ENCODE peak calls at places on chromosomes 11 and 22, in four cellular contexts. One of them, this sample, is unnamed.

GRCh38 chr11:134762248-134763029 is 350.4 kb upstream of the B3GAT1 start:
- DNase-seq in HTR-8/SVneo: no peak
- DNase-seq in stimulated activated naive CD4-positive, alpha-beta T cell: no peak
- DNase-seq in NCI-H1092: no peak
- DNase-seq in this sample: no peak

GRCh38 chr11:119066481-119066880 is 1.1 kb upstream of the VPS11 start:
- DNase-seq in HTR-8/SVneo: no peak
- DNase-seq in NCI-H1092: no peak
- DNase-seq in stimulated activated naive CD4-positive, alpha-beta T cell: no peak
- DNase-seq in this sample: no peak

GRCh38 chr22:19859861-19860510 is 5.3 kb upstream of the GNB1L start:
- DNase-seq in NCI-H1092: no peak
- DNase-seq in stimulated activated naive CD4-positive, alpha-beta T cell: no peak
- DNase-seq in HTR-8/SVneo: no peak
- DNase-seq in this sample: no peak

GRCh38 chr22:26568207-26568706 is 21.7 kb downstream of the TPST2 start:
- DNase-seq in stimulated activated naive CD4-positive, alpha-beta T cell: no peak
- DNase-seq in HTR-8/SVneo: no peak
- DNase-seq in NCI-H1092: no peak
- DNase-seq in this sample: no peak

GRCh38 chr22:25113316-25113721 is 86.3 kb upstream of the CRYBB3 start:
- DNase-seq in stimulated activated naive CD4-positive, alpha-beta T cell: peak
- DNase-seq in NCI-H1092: no peak
- DNase-seq in HTR-8/SVneo: no peak
- DNase-seq in this sample: peak

GRCh38 chr11:8610532-8611116 is 16.6 kb upstream of the STK33 start:
- DNase-seq in HTR-8/SVneo: no peak
- DNase-seq in NCI-H1092: peak
- DNase-seq in stimulated activated naive CD4-positive, alpha-beta T cell: no peak
- DNase-seq in this sample: peak

GRCh38 chr22:26907366-26907765 is 250.0 kb downstream of the MIAT start:
- DNase-seq in HTR-8/SVneo: no peak
- DNase-seq in stimulated activated naive CD4-positive, alpha-beta T cell: no peak
- DNase-seq in NCI-H1092: no peak
- DNase-seq in this sample: no peak

GRCh38 chr11:75174781-75175370 is 24.0 kb downstream of the SLCO2B1 start:
- DNase-seq in NCI-H1092: no peak
- DNase-seq in HTR-8/SVneo: no peak
- DNase-seq in stimulated activated naive CD4-positive, alpha-beta T cell: no peak
- DNase-seq in this sample: no peak

GRCh38 chr11:34631737-34632104 is 10.8 kb downstream of the EHF start:
- DNase-seq in NCI-H1092: peak
- DNase-seq in HTR-8/SVneo: no peak
- DNase-seq in stimulated activated naive CD4-positive, alpha-beta T cell: no peak
- DNase-seq in this sample: peak

GRCh38 chr22:20748820-20749428 is 25.0 kb upstream of the SERPIND1 start:
- DNase-seq in HTR-8/SVneo: no peak
- DNase-seq in stimulated activated naive CD4-positive, alpha-beta T cell: no peak
- DNase-seq in NCI-H1092: no peak
- DNase-seq in this sample: no peak

GRCh38 chr11:26944866-26945664 is 48.8 kb upstream of the FIBIN start:
- DNase-seq in NCI-H1092: no peak
- DNase-seq in stimulated activated naive CD4-positive, alpha-beta T cell: no peak
- DNase-seq in HTR-8/SVneo: no peak
- DNase-seq in this sample: no peak

GRCh38 chr11:34302046-34302921 is 55.5 kb downstream of the ABTB2 start:
- DNase-seq in HTR-8/SVneo: peak
- DNase-seq in stimulated activated naive CD4-positive, alpha-beta T cell: no peak
- DNase-seq in NCI-H1092: no peak
- DNase-seq in this sample: no peak